ENCODE peak calls at places on chromosomes 13 and 19, in seven cellular contexts. I is Caco-2, X is sigmoid colon, L is psoas muscle, Q is lower lobe of right lung, P is IMR-90, Z is lung. Y is an unnamed sample. For H3K4me1, the result is how much of the 10 kb centered on the place peaks cover.

GRCh38 chr19:33780746-33781145 is 15.9 kb upstream of the KCTD15 start:
- DNase-seq in I (no peak), X (no peak), L (no peak), Q (no peak), P (no peak), Z (no peak), Y (no peak)

GRCh38 chr13:72620874-72621273 is 106.6 kb downstream of the MZT1 start:
- DNase-seq in I (no peak), X (no peak), L (no peak), Q (no peak), P (no peak), Z (no peak), Y (no peak)

GRCh38 chr13:97753942-97754670 is 199.4 kb upstream of the IPO5 start:
- DNase-seq in I (no peak), X (no peak), L (no peak), Q (no peak), P (no peak), Z (no peak), Y (no peak)

GRCh38 chr19:47058621-47059020 is 10.2 kb upstream of the TMEM160 start:
- DNase-seq in I (peak), X (no peak), L (no peak), Q (no peak), P (no peak), Z (no peak), Y (no peak)

GRCh38 chr19:29671393-29672076 is 6.3 kb downstream of the PLEKHF1 start:
- DNase-seq in I (no peak), X (peak), L (peak), Q (peak), P (no peak), Z (peak), Y (peak)

GRCh38 chr19:5623397-5624153 is 692 bp downstream of the SAFB start:
- DNase-seq in I (no peak), X (no peak), L (peak), Q (no peak), P (no peak), Z (no peak), Y (no peak)

GRCh38 chr13:74129500-74130144 is 4.6 kb downstream of the KLF12 start:
- DNase-seq in I (no peak), X (no peak), L (no peak), Q (no peak), P (no peak), Z (no peak), Y (no peak)

GRCh38 chr13:57624565-57625435 is 6.7 kb upstream of the PCDH17 start:
- DNase-seq in I (peak), X (no peak), L (no peak), Q (no peak), P (peak), Z (peak), Y (no peak)

GRCh38 chr19:48452255-48452654 is 3.1 kb upstream of the KCNJ14 start:
- DNase-seq in I (no peak), X (no peak), L (no peak), Q (no peak), P (no peak), Z (no peak), Y (no peak)

GRCh38 chr13:33644607-33645543 is 173.1 kb upstream of the RFC3 start:
- DNase-seq in I (no peak), X (peak), L (peak), Q (no peak), P (peak), Z (no peak), Y (no peak)

GRCh38 chr13:95382906-95383305 is 81.7 kb upstream of the ABCC4 start:
- DNase-seq in I (no peak), X (peak), L (no peak), Q (no peak), P (no peak), Z (no peak), Y (no peak)

GRCh38 chr13:26605845-26606244 is 48.4 kb downstream of the WASF3 start:
- DNase-seq in I (peak), X (no peak), L (no peak), Q (no peak), P (no peak), Z (no peak), Y (no peak)

GRCh38 chr19:45311640-45312039 is 11.0 kb downstream of the CKM start:
- DNase-seq in I (no peak), X (no peak), L (peak), Q (peak), P (no peak), Z (no peak), Y (no peak)

GRCh38 chr19:3510727-3511126 is 4.6 kb downstream of the FZR1 start:
- DNase-seq in I (no peak), X (no peak), L (no peak), Q (no peak), P (no peak), Z (no peak), Y (no peak)

GRCh38 chr19:51082641-51083040 is at the start of gene KLK14:
- DNase-seq in I (no peak), X (no peak), L (no peak), Q (no peak), P (no peak), Z (no peak), Y (no peak)

GRCh38 chr13:105627270-105627669 is 908.2 kb downstream of the EFNB2 start:
- DNase-seq in I (no peak), X (no peak), L (no peak), Q (no peak), P (no peak), Z (no peak), Y (peak)

GRCh38 chr13:65638572-65639168 is 1591.5 kb downstream of the PCDH9 start:
- DNase-seq in I (no peak), X (no peak), L (no peak), Q (no peak), P (peak), Z (no peak), Y (no peak)

GRCh38 chr19:38210458-38210987 is 13.5 kb downstream of the DPF1 start:
- DNase-seq in I (no peak), X (peak), L (peak), Q (no peak), P (peak), Z (no peak), Y (no peak)

GRCh38 chr13:26946675-26947342 is 186.2 kb upstream of the GPR12 start:
- DNase-seq in I (peak), X (no peak), L (no peak), Q (no peak), P (peak), Z (no peak), Y (no peak)

GRCh38 chr13:34246511-34246910 is 428.6 kb downstream of the RFC3 start:
- DNase-seq in I (no peak), X (no peak), L (no peak), Q (no peak), P (no peak), Z (no peak), Y (no peak)

GRCh38 chr19:5951338-5951861 is 26.5 kb downstream of the RANBP3 start:
- DNase-seq in I (no peak), X (peak), L (no peak), Q (peak), P (no peak), Z (no peak), Y (no peak)

GRCh38 chr13:32153056-32153455 is 121.5 kb downstream of the FRY start:
- DNase-seq in I (no peak), X (no peak), L (no peak), Q (no peak), P (peak), Z (no peak), Y (no peak)

GRCh38 chr13:113489171-113489548 is 1.4 kb downstream of the DCUN1D2 start:
- DNase-seq in I (peak), X (no peak), L (no peak), Q (no peak), P (no peak), Z (no peak), Y (no peak)

GRCh38 chr19:58229255-58229639 is 533 bp downstream of the ZNF544 start:
- DNase-seq in I (no peak), X (no peak), L (no peak), Q (no peak), P (peak), Z (no peak), Y (no peak)

GRCh38 chr19:52638601-52639000 is 446 bp upstream of the ZNF83 start:
- DNase-seq in I (peak), X (peak), L (peak), Q (peak), P (peak), Z (no peak), Y (peak)

GRCh38 chr19:8333771-8334457 is 9.1 kb downstream of the KANK3 start:
- DNase-seq in I (no peak), X (no peak), L (no peak), Q (no peak), P (no peak), Z (no peak), Y (no peak)

GRCh38 chr19:8336665-8337064 is 6.4 kb downstream of the KANK3 start:
- DNase-seq in I (no peak), X (no peak), L (no peak), Q (no peak), P (no peak), Z (no peak), Y (no peak)

GRCh38 chr19:8336072-8336569 is 6.9 kb downstream of the KANK3 start:
- DNase-seq in I (no peak), X (no peak), L (no peak), Q (no peak), P (no peak), Z (no peak), Y (no peak)

GRCh38 chr19:8334458-8335342 is 8.4 kb downstream of the KANK3 start:
- DNase-seq in I (peak), X (no peak), L (no peak), Q (peak), P (peak), Z (no peak), Y (no peak)

DNA sequence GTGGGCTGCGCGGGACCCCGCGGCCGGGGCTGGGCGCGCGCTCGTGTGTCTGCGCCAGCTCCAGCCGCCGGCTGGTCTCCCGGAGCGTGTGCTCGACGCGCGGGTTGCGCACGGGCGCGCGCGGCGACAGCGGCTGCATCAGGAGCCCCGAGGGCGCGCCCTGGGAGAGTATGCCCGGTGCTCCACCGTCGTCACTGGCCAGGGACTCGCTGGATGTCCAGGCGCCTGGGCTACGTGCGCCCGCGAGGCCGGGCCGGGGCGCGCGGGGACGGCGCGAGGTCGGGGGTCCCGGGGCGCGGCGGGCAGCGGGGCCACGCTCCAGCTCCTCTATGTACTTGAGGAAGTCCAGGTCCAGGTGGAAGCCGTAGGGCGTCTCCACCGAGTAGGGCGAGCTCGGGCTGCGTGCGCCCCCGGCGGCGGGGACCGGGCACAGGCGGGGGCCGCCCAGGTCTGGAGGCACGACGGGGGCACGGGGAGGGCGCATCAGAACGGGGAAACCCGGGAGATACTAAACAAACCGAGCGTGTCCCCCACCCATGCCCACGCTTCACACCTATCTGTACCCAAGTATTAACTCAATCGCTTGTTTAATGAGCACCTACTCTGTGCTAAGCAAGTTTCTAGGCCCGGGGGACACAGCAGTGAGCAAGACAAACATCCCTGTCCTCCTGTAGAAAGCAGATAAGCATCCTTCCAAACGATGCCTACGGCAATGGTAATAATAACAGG is 7.6 kb downstream of the KANK3 start:
- DNase-seq in I (no peak), X (no peak), L (no peak), Q (no peak), P (no peak), Z (no peak), Y (no peak)
- TF ChIP-seq CTCF in I (peak), X (no peak), L (no peak), Q (no peak), P (peak), Z (no peak), Y (no peak)

GRCh38 chr19:35644987-35645679 is 3.0 kb upstream of the COX6B1 start:
- DNase-seq in I (peak), X (peak), L (peak), Q (peak), P (peak), Z (peak), Y (peak)
- H3K4me1 ChIP-seq in I (under half), X (half or more), L (under half), Q (under half), P (under half), Z (under half), Y (under half)

GRCh38 chr13:50268500-50268899 is 253.3 kb downstream of the KCNRG start:
- DNase-seq in I (no peak), X (no peak), L (no peak), Q (no peak), P (peak), Z (no peak), Y (no peak)
- TF ChIP-seq CTCF in I (no peak), X (no peak), L (no peak), Q (no peak), P (peak), Z (no peak), Y (no peak)

DNA sequence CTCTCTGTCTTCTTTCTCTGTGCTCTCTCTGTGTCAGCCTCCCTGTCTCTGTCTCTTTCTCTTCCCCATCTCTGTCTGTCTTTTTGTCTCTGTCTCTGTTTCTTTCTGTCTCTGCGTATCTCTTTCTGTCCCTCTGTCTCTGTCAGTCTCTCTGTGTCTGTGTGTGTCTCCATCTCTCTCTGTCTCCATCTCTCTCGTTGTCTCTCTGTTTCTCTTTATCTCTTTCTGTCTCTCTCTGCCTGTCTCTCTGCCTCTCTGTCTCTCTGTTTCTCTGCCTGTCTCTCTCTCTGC is 15.6 kb upstream of the TCF3 start:
- DNase-seq in I (no peak), X (no peak), L (no peak), Q (no peak), P (no peak), Z (no peak), Y (no peak)
- H3K4me1 ChIP-seq in I (under half), X (under half), L (under half), Q (under half), P (under half), Z (under half), Y (under half)

DNA sequence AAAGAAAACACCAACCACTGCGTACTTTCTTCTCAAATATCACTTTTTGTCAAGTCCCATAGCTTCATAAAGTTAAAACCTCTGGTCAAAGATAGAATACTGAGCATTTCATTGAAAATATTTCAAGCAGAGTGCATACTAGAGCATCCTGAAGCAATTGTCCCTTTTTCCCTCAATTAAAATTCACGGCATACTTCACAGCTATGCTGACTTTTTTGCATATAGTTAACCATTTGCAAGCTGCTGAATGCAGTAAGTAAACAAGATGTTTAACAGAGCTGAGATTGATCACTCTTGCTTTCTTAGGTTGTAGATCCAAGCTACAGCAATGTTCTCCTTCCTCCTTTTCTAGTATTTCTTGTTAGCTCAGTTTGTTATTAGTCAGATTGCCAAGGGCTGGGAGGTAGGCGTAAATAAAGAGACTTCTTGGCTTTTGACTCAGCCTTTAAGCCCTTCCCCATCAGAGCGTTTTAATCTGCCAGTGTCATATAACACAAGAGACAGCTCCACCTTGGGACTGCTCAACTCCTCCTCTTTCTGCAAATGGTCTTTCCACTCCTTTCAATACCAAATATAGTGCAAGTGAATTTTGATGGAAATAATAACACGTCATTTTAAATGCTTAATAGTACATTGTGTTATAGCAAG is at the start of gene SLITRK6:
- DNase-seq in I (no peak), X (no peak), L (no peak), Q (no peak), P (peak), Z (no peak), Y (no peak)
- TF ChIP-seq CTCF in I (no peak), X (no peak), L (no peak), Q (no peak), P (peak), Z (no peak), Y (no peak)

GRCh38 chr19:42276821-42277220 is 7.8 kb downstream of the CIC start:
- DNase-seq in I (no peak), X (no peak), L (no peak), Q (no peak), P (no peak), Z (no peak), Y (no peak)
- H3K4me1 ChIP-seq in I (under half), X (half or more), L (half or more), Q (half or more), P (under half), Z (under half), Y (half or more)

GRCh38 chr19:35995655-35995993 is 636 bp downstream of the SDHAF1 start:
- DNase-seq in I (peak), X (peak), L (peak), Q (peak), P (peak), Z (peak), Y (peak)
- TF ChIP-seq CTCF in I (no peak), X (no peak), L (no peak), Q (no peak), P (no peak), Z (no peak), Y (no peak)

GRCh38 chr13:110408286-110408685 is 101.2 kb downstream of the COL4A2 start:
- DNase-seq in I (no peak), X (no peak), L (no peak), Q (no peak), P (no peak), Z (no peak), Y (no peak)
- H3K4me1 ChIP-seq in I (under half), X (half or more), L (under half), Q (half or more), P (half or more), Z (under half), Y (half or more)